ENCODE peak calls at places on chromosomes 6 and 20, in four cellular contexts. One of them, this sample, is unnamed.

GRCh38 chr6:167956983-167957492 is 40.4 kb upstream of the KIF25 start:
- DNase-seq in HepG2: peak; percentile 74
- DNase-seq in K562: no peak
- DNase-seq in HCT116: no peak
- DNase-seq in this sample: no peak

GRCh38 chr6:51514396-51515051 is 572.9 kb downstream of the PKHD1 start:
- DNase-seq in K562: no peak
- DNase-seq in HepG2: no peak
- DNase-seq in HCT116: no peak
- DNase-seq in this sample: no peak

GRCh38 chr6:105799051-105799450 is 287.1 kb upstream of the PRDM1 start:
- DNase-seq in HepG2: no peak
- DNase-seq in K562: no peak
- DNase-seq in HCT116: no peak
- DNase-seq in this sample: no peak

GRCh38 chr20:15789083-15789482 is 784.2 kb downstream of the KIF16B start:
- DNase-seq in HepG2: no peak
- DNase-seq in K562: no peak
- DNase-seq in HCT116: no peak
- DNase-seq in this sample: no peak

GRCh38 chr6:32146287-32146686 is 5.5 kb downstream of the PRRT1 start:
- DNase-seq in HepG2: no peak
- DNase-seq in K562: no peak
- DNase-seq in HCT116: no peak
- DNase-seq in this sample: no peak

GRCh38 chr20:45337367-45338120 is 10.7 kb downstream of the SDC4 start:
- DNase-seq in K562: peak; percentile 82
- DNase-seq in HCT116: no peak
- DNase-seq in HepG2: peak; percentile 65
- DNase-seq in this sample: no peak

GRCh38 chr6:106608080-106608668 is 21.1 kb downstream of the RTN4IP1 start:
- DNase-seq in K562: peak; percentile 55
- DNase-seq in HCT116: peak; percentile 64
- DNase-seq in HepG2: peak; percentile 79
- DNase-seq in this sample: no peak

GRCh38 chr6:92752114-92752513 is 667.2 kb downstream of the EPHA7 start:
- DNase-seq in K562: no peak
- DNase-seq in HCT116: no peak
- DNase-seq in HepG2: no peak
- DNase-seq in this sample: no peak

GRCh38 chr20:688809-689208 is 13.2 kb upstream of the SCRT2 start:
- DNase-seq in HepG2: peak; percentile 41
- DNase-seq in K562: peak; percentile 38
- DNase-seq in HCT116: no peak
- DNase-seq in this sample: no peak

GRCh38 chr20:6008254-6008653 is 45.6 kb downstream of the LRRN4 start:
- DNase-seq in HepG2: peak; percentile 86
- DNase-seq in HCT116: no peak
- DNase-seq in K562: no peak
- DNase-seq in this sample: no peak

GRCh38 chr6:3851839-3852238 is 2.7 kb downstream of the FAM50B start:
- DNase-seq in HepG2: no peak
- DNase-seq in HCT116: no peak
- DNase-seq in K562: no peak
- DNase-seq in this sample: no peak

GRCh38 chr6:165571068-165571682 is 91.9 kb downstream of the PDE10A start:
- DNase-seq in HCT116: no peak
- DNase-seq in HepG2: no peak
- DNase-seq in K562: no peak
- DNase-seq in this sample: no peak

GRCh38 chr20:50967621-50968020 is 9.0 kb downstream of the MOCS3 start:
- DNase-seq in K562: no peak
- DNase-seq in HepG2: no peak
- DNase-seq in HCT116: no peak
- DNase-seq in this sample: no peak

GRCh38 chr6:160750276-160750689 is 48.2 kb downstream of the PLG start:
- DNase-seq in HCT116: peak; percentile 18
- DNase-seq in HepG2: peak; percentile 18
- DNase-seq in K562: peak; percentile 48
- DNase-seq in this sample: peak; percentile 38

GRCh38 chr20:21105429-21106170 is 558 bp downstream of the LINC00237 start:
- DNase-seq in HepG2: no peak
- DNase-seq in HCT116: no peak
- DNase-seq in K562: no peak
- DNase-seq in this sample: peak; percentile 74

GRCh38 chr6:75344455-75344854 is 59.9 kb upstream of the TMEM30A start:
- DNase-seq in HCT116: no peak
- DNase-seq in HepG2: no peak
- DNase-seq in K562: no peak
- DNase-seq in this sample: no peak

GRCh38 chr6:130708338-130708737 is 118.9 kb upstream of the SMLR1 start:
- DNase-seq in K562: no peak
- DNase-seq in HepG2: no peak
- DNase-seq in HCT116: no peak
- DNase-seq in this sample: no peak

GRCh38 chr6:129206761-129207330 is 323.9 kb downstream of the LAMA2 start:
- DNase-seq in K562: no peak
- DNase-seq in HepG2: no peak
- DNase-seq in HCT116: no peak
- DNase-seq in this sample: no peak

GRCh38 chr6:113651920-113652319 is 205.2 kb upstream of the MARCKS start:
- DNase-seq in HCT116: no peak
- DNase-seq in K562: no peak
- DNase-seq in HepG2: no peak
- DNase-seq in this sample: no peak

DNA sequence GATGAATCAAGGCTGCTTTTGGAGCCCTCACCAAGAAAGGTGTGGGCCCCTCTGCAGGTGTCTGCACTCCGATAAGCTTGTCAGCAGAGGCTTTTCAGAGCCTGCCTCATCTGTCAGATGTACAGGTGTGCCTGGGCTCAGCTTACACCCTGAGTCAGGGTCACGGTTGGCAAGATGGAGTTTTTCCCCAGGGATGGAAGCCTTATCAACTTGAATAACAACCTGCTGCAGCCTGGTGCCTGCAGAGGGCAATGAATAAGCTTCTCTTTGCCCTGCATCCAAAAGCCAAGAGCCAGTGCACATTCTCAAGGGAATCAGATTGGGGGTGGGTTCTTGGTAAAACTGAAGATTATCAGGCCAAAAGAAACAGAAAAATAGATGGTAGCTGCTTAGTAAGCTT is 427.1 kb downstream of the CD83 start:
- DNase-seq in HCT116: no peak
- DNase-seq in K562: no peak
- DNase-seq in HepG2: no peak
- DNase-seq in this sample: no peak
- TF ChIP-seq YY1 in HCT116: no peak
- TF ChIP-seq YY1 in K562: no peak
- TF ChIP-seq YY1 in HepG2: no peak
- TF ChIP-seq YY1 in this sample: no peak

DNA sequence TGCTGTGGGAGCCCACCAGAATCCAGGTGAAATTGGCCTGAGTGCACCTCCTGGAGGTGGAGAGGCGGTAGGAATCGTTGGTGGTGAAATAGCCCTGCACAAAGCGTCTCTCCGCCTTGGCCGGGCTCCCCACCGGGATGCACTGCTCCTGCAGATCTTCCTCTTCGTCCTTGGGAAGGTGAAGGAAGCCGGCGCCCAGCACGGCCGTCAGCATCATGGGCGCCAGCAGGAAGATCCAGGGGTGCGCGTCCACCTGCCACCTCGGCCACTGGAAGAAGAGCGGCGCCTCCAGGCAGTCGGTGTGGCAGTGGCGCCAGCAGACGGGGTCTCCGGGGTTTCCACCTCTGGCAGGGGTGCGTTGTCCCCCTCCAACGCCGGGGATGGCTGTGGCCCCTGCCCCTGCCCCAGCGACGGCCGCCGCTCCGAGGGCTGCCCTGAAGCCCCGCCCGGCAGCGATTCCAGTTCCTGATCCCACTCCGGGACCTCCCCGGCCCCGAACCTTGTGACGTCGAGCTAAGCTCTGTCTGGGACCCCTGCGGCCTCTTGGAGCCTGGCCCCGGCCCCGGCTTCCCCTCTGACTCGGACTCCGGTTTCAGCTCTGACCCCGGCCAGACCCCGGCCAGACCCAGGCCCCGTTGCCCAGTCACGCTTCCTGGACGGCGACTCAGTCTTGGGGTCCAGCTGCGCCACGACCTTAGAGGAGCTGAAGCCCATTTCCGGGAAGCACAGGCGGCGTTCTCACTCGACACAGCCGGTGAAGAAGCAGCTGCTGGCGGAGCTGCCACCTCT is 91.9 kb downstream of the CD164 start:
- DNase-seq in HCT116: no peak
- DNase-seq in K562: no peak
- DNase-seq in HepG2: no peak
- DNase-seq in this sample: no peak
- TF ChIP-seq FOSL1 in HCT116: no peak
- TF ChIP-seq FOSL1 in K562: no peak
- TF ChIP-seq FOSL1 in HepG2: no peak
- TF ChIP-seq FOSL1 in this sample: no peak

GRCh38 chr20:3340443-3340842 is 67.0 kb downstream of the DNAAF9 start:
- DNase-seq in HCT116: no peak
- DNase-seq in HepG2: no peak
- DNase-seq in K562: no peak
- DNase-seq in this sample: no peak
- TF ChIP-seq YY1 in HCT116: no peak
- TF ChIP-seq YY1 in HepG2: no peak
- TF ChIP-seq YY1 in K562: no peak
- TF ChIP-seq YY1 in this sample: no peak

GRCh38 chr20:32396656-32397160 is 38.6 kb downstream of the ASXL1 start:
- DNase-seq in HCT116: no peak
- DNase-seq in HepG2: no peak
- DNase-seq in K562: no peak
- DNase-seq in this sample: no peak

GRCh38 chr20:32404017-32404416 is 45.9 kb downstream of the ASXL1 start:
- DNase-seq in HCT116: no peak
- DNase-seq in HepG2: no peak
- DNase-seq in K562: peak; percentile 21
- DNase-seq in this sample: no peak

GRCh38 chr20:32397567-32398084 is 39.5 kb downstream of the ASXL1 start:
- DNase-seq in K562: peak; percentile 22
- DNase-seq in HCT116: no peak
- DNase-seq in HepG2: no peak
- DNase-seq in this sample: no peak

GRCh38 chr20:32400476-32400875 is 42.3 kb downstream of the ASXL1 start:
- DNase-seq in HCT116: no peak
- DNase-seq in HepG2: no peak
- DNase-seq in K562: no peak
- DNase-seq in this sample: no peak
- TF ChIP-seq FOSL1 in HCT116: no peak
- TF ChIP-seq FOSL1 in HepG2: no peak
- TF ChIP-seq FOSL1 in K562: no peak
- TF ChIP-seq FOSL1 in this sample: no peak

This sample was measured in H1.